ENCODE peak calls at places on chromosomes 5 and 9, in five cellular contexts. K is stomach, H is endothelial cell of umbilical vein, R is PC-9, N is psoas muscle. V is an unnamed sample. For H3K4me1, the result is how much of the 10 kb centered on the place peaks cover.

GRCh38 chr9:117546894-117547293 is 132.0 kb upstream of the ASTN2 start:
- DNase-seq in K (peak), H (peak), R (no peak), N (no peak), V (peak)

GRCh38 chr5:20678814-20679298 is 690.9 kb upstream of the CDH18 start:
- DNase-seq in K (no peak), H (no peak), R (peak), N (no peak), V (no peak)

GRCh38 chr9:127183814-127184582 is 61.6 kb upstream of the ANGPTL2 start:
- DNase-seq in K (no peak), H (peak), R (no peak), N (no peak), V (peak)

GRCh38 chr5:777756-778161 is 6.8 kb downstream of the ZDHHC11B start:
- DNase-seq in K (no peak), H (no peak), R (no peak), N (peak), V (no peak)

GRCh38 chr5:76111510-76112174 is 28.5 kb downstream of the SV2C start:
- DNase-seq in K (no peak), H (peak), R (no peak), N (no peak), V (no peak)

GRCh38 chr5:84564311-84564710 is 179.6 kb upstream of the EDIL3 start:
- DNase-seq in K (no peak), H (no peak), R (no peak), N (no peak), V (no peak)

GRCh38 chr5:88388476-88389170 is 120.0 kb upstream of the TMEM161B start:
- DNase-seq in K (no peak), H (no peak), R (no peak), N (no peak), V (no peak)

GRCh38 chr5:112628219-112628618 is 109.5 kb upstream of the APC start:
- DNase-seq in K (no peak), H (no peak), R (no peak), N (no peak), V (no peak)

GRCh38 chr5:120327180-120327579 is 136.9 kb upstream of the PRR16 start:
- DNase-seq in K (no peak), H (peak), R (no peak), N (no peak), V (no peak)

GRCh38 chr5:80216753-80217596 is 38.9 kb downstream of the SERINC5 start:
- DNase-seq in K (peak), H (no peak), R (no peak), N (peak), V (no peak)

GRCh38 chr5:113095831-113096230 is 119.2 kb downstream of the DCP2 start:
- DNase-seq in K (no peak), H (no peak), R (no peak), N (no peak), V (no peak)

GRCh38 chr5:135482383-135482933 is 30.3 kb upstream of the TIFAB start:
- DNase-seq in K (no peak), H (no peak), R (no peak), N (no peak), V (no peak)

GRCh38 chr5:170537451-170538095 is 33.8 kb downstream of the KCNIP1 start:
- DNase-seq in K (no peak), H (no peak), R (no peak), N (no peak), V (no peak)

GRCh38 chr5:9188131-9188530 is 357.7 kb downstream of the SEMA5A start:
- DNase-seq in K (no peak), H (no peak), R (peak), N (no peak), V (no peak)

GRCh38 chr9:137619240-137620090 is 660 bp downstream of the EHMT1 start:
- DNase-seq in K (peak), H (peak), R (peak), N (peak), V (peak)

GRCh38 chr5:170623576-170624181 is 119.9 kb downstream of the KCNIP1 start:
- DNase-seq in K (peak), H (peak), R (peak), N (no peak), V (no peak)

GRCh38 chr5:132059696-132060500 is 557 bp upstream of the IL3 start:
- DNase-seq in K (peak), H (no peak), R (no peak), N (no peak), V (no peak)

GRCh38 chr5:172715931-172716682 is 54.9 kb downstream of the DUSP1 start:
- DNase-seq in K (no peak), H (no peak), R (no peak), N (no peak), V (no peak)

GRCh38 chr9:136304456-136304855 is 562 bp upstream of the CCDC187 start:
- DNase-seq in K (no peak), H (no peak), R (no peak), N (no peak), V (no peak)

GRCh38 chr5:87421307-87421706 is 8.6 kb upstream of the CCNH start:
- DNase-seq in K (no peak), H (no peak), R (no peak), N (no peak), V (no peak)

GRCh38 chr5:565782-566445 is 41.7 kb upstream of the SLC9A3 start:
- DNase-seq in K (no peak), H (no peak), R (no peak), N (no peak), V (peak)

GRCh38 chr5:88262116-88262515 is 6.5 kb downstream of the TMEM161B start:
- DNase-seq in K (no peak), H (no peak), R (no peak), N (no peak), V (no peak)

GRCh38 chr5:16690243-16690839 is 73.5 kb upstream of the RETREG1 start:
- DNase-seq in K (no peak), H (peak), R (no peak), N (no peak), V (no peak)

GRCh38 chr9:134589748-134590147 is 51.9 kb upstream of the COL5A1 start:
- DNase-seq in K (no peak), H (no peak), R (no peak), N (no peak), V (no peak)

GRCh38 chr9:27572566-27572917 is 739 bp downstream of the C9orf72 start:
- DNase-seq in K (peak), H (no peak), R (peak), N (no peak), V (no peak)

GRCh38 chr9:84926793-84927192 is 257.3 kb downstream of the NTRK2 start:
- DNase-seq in K (no peak), H (no peak), R (no peak), N (no peak), V (no peak)

GRCh38 chr5:133611357-133612020 is 852 bp downstream of the FSTL4 start:
- DNase-seq in K (no peak), H (no peak), R (no peak), N (no peak), V (no peak)

GRCh38 chr5:140041492-140042421 is 1.3 kb downstream of the NRG2 start:
- DNase-seq in K (peak), H (peak), R (peak), N (peak), V (peak)

GRCh38 chr5:56142233-56142619 is 90.9 kb downstream of the ANKRD55 start:
- DNase-seq in K (no peak), H (no peak), R (no peak), N (no peak), V (no peak)

GRCh38 chr9:115837618-115838017 is 316.0 kb upstream of the PAPPA start:
- DNase-seq in K (no peak), H (no peak), R (no peak), N (no peak), V (no peak)

GRCh38 chr9:35533398-35533797 is 43.5 kb downstream of the RUSC2 start:
- DNase-seq in K (no peak), H (no peak), R (no peak), N (no peak), V (no peak)

GRCh38 chr9:114184071-114184470 is 28.7 kb downstream of the COL27A1 start:
- DNase-seq in K (no peak), H (peak), R (no peak), N (no peak), V (no peak)

DNA sequence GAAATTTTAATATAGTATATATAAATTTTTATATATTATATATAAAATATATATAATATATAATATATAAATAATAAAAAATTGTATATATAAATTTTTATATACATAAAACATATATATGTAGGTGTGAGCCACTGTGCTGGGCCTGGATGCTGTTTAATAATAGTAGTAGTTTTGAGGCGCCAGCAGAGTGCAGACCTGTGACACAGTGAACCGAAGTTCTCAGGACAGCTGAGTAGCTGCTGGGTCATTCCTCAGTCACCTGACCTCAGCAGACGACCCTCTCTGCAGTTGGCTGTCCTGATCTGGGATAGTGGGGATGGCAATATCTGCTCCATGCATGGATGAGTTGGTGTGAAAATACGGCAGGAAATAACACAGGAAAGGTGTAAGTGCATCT is 3.3 kb upstream of the SNX18 start:
- DNase-seq in K (no peak), H (no peak), R (no peak), N (no peak), V (no peak)
- TF ChIP-seq CTCF in K (no peak), H (no peak), R (no peak), N (no peak), V (no peak)

DNA sequence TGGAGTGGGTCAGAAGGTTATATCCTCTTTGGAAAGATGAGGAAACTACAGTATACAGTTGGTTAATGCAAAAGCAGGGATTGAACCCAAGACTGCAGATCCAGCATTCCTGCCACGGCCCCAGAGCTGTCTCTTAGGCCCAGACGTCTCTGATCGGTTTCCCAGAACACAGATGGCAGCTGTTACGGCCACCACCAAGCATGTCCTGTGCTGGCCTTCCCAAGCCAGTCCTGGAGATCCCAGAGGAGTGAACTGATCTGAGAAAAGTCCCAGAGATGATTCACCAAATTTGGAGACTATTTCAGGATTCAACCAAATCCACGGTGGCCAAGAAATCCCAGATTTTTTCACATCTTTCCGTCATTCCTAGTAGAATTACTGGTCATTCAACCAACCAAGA is 20.1 kb downstream of the TNIP1 start:
- DNase-seq in K (no peak), H (no peak), R (no peak), N (peak), V (no peak)
- H3K4me1 ChIP-seq in K (half or more), H (under half), R (under half), N (half or more), V (under half)

DNA sequence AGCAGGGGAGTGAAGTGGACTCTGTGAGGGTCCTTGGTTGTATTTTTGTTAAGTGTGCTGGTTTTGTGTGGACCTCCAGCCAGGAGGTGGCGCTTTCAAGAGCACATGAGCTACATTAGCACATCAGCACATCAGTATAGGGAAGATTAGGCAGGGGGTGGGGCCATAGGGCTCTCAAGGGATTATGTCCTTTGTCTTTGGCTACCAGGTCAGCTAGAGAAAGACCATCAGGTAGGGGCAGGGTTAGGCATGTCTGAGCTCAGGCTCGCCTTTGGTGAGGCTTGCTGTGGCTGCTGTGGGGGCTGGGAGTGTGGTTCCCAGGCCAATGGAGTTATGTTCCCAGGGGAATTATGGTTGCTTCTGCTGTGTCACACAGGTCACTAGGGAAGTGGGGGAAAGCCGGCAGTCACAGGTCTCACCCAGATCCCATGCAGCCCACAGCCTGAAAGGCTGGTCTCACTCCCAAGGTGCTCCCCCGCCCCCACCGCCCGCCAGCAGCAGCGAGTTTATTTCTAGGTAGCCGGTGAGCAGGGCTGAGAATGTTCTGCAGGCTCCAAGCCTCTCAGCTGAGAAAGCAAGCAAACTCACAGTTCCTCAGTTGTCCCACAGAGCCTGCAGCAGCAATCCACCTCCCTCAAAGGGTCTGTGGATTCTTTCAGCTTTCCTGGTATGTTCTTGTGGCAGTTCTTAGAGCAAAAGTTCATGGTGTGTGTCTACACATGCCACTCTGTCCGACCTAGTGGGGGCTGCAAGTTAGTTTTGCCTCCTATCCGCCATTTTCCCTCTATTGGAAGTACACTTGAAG is 13.7 kb downstream of the OR1J1 start:
- DNase-seq in K (no peak), H (no peak), R (no peak), N (no peak), V (peak)
- H3K4me3 ChIP-seq in K (peak), H (no peak), R (peak), N (peak), V (no peak)

DNA sequence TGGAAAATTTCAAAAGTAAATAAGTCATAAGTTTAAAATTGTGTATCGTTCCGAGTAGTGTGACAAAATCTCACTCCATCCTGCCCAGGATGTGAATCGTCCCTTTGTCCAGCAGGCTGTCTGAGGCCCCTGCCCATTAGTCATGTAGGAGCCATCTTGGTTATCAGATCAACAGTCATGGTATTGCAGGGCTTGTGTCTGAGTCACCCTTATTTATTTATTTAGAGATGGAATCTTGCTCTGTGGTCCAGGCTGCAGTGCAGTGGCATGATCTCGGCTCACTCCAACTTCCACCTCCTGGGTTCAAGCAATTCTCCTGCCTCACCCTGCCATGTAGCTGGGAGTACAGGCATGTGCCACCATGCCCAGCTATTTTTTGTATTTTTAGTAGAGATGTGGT is 30.2 kb downstream of the ITGA2 start:
- DNase-seq in K (no peak), H (peak), R (peak), N (no peak), V (no peak)
- TF ChIP-seq CTCF in K (no peak), H (no peak), R (no peak), N (no peak), V (no peak)

GRCh38 chr9:71895122-71895521 is 15.9 kb downstream of the ABHD17B start:
- DNase-seq in K (no peak), H (no peak), R (no peak), N (no peak), V (no peak)
- H3K4me1 ChIP-seq in K (under half), H (under half), R (under half), N (half or more), V (under half)

GRCh38 chr9:33105939-33106338 is 29.5 kb upstream of the SMU1 start:
- DNase-seq in K (no peak), H (peak), R (no peak), N (no peak), V (no peak)

GRCh38 chr9:33106372-33106771 is 29.9 kb upstream of the SMU1 start:
- DNase-seq in K (no peak), H (no peak), R (no peak), N (no peak), V (no peak)

GRCh38 chr9:33108472-33108871 is 32.0 kb upstream of the SMU1 start:
- DNase-seq in K (no peak), H (no peak), R (no peak), N (no peak), V (no peak)

GRCh38 chr9:33107762-33108161 is 31.3 kb upstream of the SMU1 start:
- DNase-seq in K (no peak), H (no peak), R (no peak), N (no peak), V (no peak)

GRCh38 chr9:33106827-33107621 is 30.6 kb upstream of the SMU1 start:
- DNase-seq in K (peak), H (peak), R (peak), N (peak), V (no peak)
- H3K4me3 ChIP-seq in K (no peak), H (no peak), R (no peak), N (no peak), V (no peak)

DNA sequence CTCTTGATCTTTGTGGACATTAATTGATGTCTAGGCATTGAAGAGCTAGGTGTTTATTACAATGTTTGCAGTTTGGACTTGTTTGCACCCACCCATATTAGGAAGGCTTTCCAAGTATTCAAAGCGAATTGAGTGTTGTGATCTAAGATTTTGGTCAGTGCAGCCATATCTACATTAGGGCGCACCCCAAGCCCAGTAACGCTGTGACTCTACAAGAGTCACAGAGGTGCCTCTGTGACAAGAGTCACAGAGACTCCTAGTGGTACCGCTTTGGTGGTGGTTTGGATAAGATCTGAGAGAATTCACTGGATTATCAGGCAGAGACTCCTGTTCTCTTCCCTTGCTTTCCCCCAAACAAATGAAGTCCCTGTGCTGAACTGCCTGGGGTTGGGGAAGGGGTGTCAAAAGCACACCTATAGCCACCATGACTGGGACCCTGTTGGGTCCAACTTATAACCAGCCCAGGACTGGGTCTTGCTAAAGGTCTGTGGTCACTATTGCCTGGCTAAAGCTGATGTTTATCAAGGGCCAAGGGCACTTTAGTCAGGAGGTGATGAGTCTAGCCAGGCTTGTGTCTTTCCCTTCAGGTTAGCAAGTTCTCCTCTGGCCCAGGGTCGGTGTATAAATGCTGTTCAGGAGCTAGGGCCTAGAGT is 114.1 kb upstream of the RIOK2 start:
- DNase-seq in K (no peak), H (peak), R (peak), N (no peak), V (no peak)
- TF ChIP-seq CTCF in K (peak), H (peak), R (peak), N (peak), V (no peak)

DNA sequence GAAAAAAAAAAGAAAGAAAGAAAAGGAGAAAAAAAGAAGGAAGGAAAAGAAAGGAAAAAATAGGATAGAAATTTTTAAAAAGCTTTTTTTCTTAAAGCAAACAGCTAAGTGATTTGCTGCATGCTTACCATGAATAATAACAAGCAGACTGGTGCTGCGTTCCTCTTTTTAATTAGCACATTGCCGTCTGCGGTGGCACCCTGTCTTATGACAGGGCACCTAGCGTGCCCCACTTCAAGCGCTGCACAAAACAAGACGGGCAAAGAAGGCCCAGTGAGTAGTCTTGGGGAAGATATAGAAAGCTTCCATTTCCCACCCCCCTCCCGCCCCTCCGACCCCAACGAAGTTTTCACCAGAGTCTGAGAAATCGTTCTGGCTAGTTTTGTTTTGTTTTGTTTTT is 513.9 kb downstream of the ZNF608 start:
- DNase-seq in K (no peak), H (no peak), R (no peak), N (no peak), V (no peak)
- H3K4me1 ChIP-seq in K (under half), H (under half), R (under half), N (under half), V (under half)

GRCh38 chr9:4339783-4340335 is 40.0 kb upstream of the GLIS3 start:
- DNase-seq in K (no peak), H (no peak), R (no peak), N (no peak), V (no peak)
- H3K4me3 ChIP-seq in K (no peak), H (no peak), R (no peak), N (no peak), V (no peak)

GRCh38 chr9:68949271-68950000 is 64.5 kb downstream of the PRKACG start:
- DNase-seq in K (no peak), H (no peak), R (no peak), N (peak), V (no peak)
- TF ChIP-seq CTCF in K (no peak), H (no peak), R (peak), N (peak), V (no peak)

V was measured in mucosa of descending colon.